ENCODE peak calls at places on chromosomes 5 and 9, in eight cellular contexts. N is AG10803, E is A549, M is IMR-90, V is HL-60, K is WERI-Rb-1, C is cardiac muscle cell, P is psoas muscle. S is an unnamed sample.

GRCh38 chr9:752201-752600 is 89.3 kb upstream of the DMRT1 start:
- DNase-seq in N (peak; percentile 92), E (no peak), M (peak; percentile 97), V (no peak), K (no peak), C (peak; percentile 89), P (no peak), S (peak; percentile 98)

GRCh38 chr9:103183569-103184191 is 188.5 kb downstream of the CYLC2 start:
- DNase-seq in N (no peak), E (no peak), M (no peak), V (no peak), K (no peak), C (no peak), P (no peak), S (peak; percentile 16)

GRCh38 chr9:128617943-128618342 is 38.7 kb downstream of the DYNC2I2 start:
- DNase-seq in N (no peak), E (no peak), M (no peak), V (no peak), K (no peak), C (no peak), P (no peak), S (no peak)

GRCh38 chr5:147259837-147260236 is 25.0 kb downstream of the STK32A start:
- DNase-seq in N (no peak), E (no peak), M (no peak), V (no peak), K (no peak), C (no peak), P (no peak), S (no peak)

GRCh38 chr5:168342985-168343384 is 51.5 kb downstream of the WWC1 start:
- DNase-seq in N (no peak), E (no peak), M (no peak), V (no peak), K (no peak), C (no peak), P (no peak), S (no peak)

GRCh38 chr9:105053209-105053652 is 125.3 kb upstream of the ABCA1 start:
- DNase-seq in N (peak; percentile 80), E (no peak), M (peak; percentile 94), V (peak; percentile 90), K (no peak), C (peak; percentile 87), P (peak; percentile 49), S (peak; percentile 96)

GRCh38 chr9:70635790-70636189 is 221.3 kb upstream of the KLF9 start:
- DNase-seq in N (no peak), E (no peak), M (no peak), V (no peak), K (no peak), C (peak; percentile 44), P (no peak), S (no peak)

GRCh38 chr5:79875230-79875629 is 115.8 kb downstream of the MTX3 start:
- DNase-seq in N (no peak), E (no peak), M (no peak), V (no peak), K (no peak), C (peak; percentile 33), P (peak; percentile 69), S (peak; percentile 45)

GRCh38 chr9:20568406-20568805 is 53.9 kb downstream of the MLLT3 start:
- DNase-seq in N (no peak), E (no peak), M (no peak), V (no peak), K (no peak), C (no peak), P (no peak), S (no peak)

GRCh38 chr9:113895526-113895925 is 19.4 kb downstream of the ZNF618 start:
- DNase-seq in N (peak; percentile 70), E (no peak), M (peak; percentile 47), V (no peak), K (no peak), C (peak; percentile 21), P (no peak), S (peak; percentile 67)

DNA sequence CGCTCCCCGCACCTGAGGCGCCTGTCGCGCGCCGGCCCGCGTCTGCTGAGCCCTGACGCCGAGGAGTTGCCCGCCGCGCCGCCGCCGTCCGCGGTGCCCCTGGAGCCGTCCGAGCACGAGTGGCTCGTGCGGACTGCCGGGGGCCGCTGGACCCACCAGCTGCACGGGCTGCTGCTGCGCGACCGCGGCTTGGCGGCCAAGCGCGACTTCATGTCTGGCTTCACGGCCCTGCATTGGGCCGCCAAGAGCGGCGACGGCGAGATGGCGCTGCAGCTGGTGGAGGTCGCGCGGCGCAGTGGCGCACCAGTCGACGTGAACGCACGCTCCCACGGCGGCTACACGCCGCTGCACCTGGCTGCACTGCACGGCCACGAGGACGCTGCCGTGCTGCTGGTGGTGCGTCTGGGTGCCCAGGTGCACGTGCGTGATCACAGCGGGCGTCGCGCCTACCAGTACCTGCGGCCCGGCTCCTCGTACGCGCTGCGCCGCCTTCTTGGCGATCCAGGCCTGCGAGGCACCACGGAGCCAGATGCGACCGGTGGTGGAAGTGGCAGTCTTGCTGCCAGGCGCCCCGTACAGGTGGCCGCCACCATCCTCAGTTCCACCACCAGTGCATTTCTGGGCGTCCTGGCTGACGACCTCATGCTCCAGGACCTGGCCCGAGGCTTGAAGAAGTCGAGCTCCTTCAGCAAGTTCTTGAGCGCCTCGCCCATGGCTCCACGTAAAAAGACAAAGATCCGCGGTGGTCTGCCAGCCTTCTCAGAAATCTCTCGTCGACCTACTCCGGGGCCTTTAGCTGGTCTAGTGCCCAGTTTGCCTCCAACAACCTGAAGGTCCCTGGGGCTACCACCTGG is 1.6 kb downstream of the SOWAHA start:
- DNase-seq in N (no peak), E (no peak), M (no peak), V (no peak), K (no peak), C (no peak), P (no peak), S (no peak)
- H3K4me3 ChIP-seq in N (no peak overlapping the region), E (no peak overlapping the region), M (no peak overlapping the region), V (no peak overlapping the region), K (no peak overlapping the region), C (no peak overlapping the region), P (peak overlapping the region; percentile 54), S (no peak overlapping the region)

GRCh38 chr9:119369670-119370366 is 583 bp upstream of the BRINP1 start:
- DNase-seq in N (no peak), E (no peak), M (no peak), V (no peak), K (no peak), C (no peak), P (no peak), S (peak; percentile 3)

GRCh38 chr9:119366909-119367690 is 2.1 kb downstream of the BRINP1 start:
- DNase-seq in N (no peak), E (no peak), M (no peak), V (no peak), K (no peak), C (no peak), P (no peak), S (no peak)

GRCh38 chr9:119368179-119368578 is 1.1 kb downstream of the BRINP1 start:
- DNase-seq in N (no peak), E (no peak), M (no peak), V (no peak), K (no peak), C (no peak), P (no peak), S (no peak)

GRCh38 chr9:119368681-119369581 is at the start of gene BRINP1:
- DNase-seq in N (peak; percentile 19), E (peak; percentile 7), M (no peak), V (no peak), K (peak; percentile 94), C (peak; percentile 46), P (peak; percentile 45), S (peak; percentile 24)

DNA sequence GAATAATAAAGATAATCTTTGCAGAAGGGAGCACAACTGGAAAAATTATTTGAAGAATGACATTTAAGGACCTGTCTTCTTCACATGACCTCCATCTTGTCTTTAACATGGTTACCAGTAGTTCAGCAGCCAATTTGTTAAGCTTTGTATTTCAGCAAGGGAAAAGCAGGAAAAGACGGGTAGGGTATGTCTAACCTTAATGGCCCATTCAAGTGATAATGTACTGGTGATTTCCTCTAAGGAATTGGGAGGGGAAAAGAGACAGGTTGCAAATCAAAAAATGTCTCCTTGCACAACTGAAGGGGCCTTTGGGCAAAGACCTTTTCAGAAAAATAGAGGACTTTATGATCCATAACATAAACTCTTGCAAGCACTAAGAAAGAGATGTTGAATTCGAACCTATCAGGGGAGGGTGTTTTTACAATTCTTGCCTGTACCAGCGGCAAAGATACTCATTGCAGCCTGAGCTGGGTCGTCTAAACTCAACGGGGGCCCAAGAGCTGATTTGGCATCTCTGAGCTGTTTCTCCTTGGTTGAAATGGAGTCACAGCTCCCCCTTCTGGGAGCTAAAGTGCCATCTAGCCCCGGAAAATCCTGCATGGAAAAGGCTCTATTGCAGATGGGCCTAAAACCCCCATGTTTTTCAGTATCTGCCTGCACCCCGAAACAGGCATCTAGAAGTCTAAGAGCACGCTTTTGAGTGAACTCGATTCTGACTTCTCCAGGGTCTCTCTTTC is 3.8 kb downstream of the BRINP1 start:
- DNase-seq in N (peak; percentile 18), E (peak; percentile 13), M (no peak), V (peak; percentile 4), K (peak; percentile 72), C (peak; percentile 20), P (no peak), S (peak; percentile 35)
- TF ChIP-seq CTCF in N (peak; percentile 65), E (peak; percentile 50), M (peak; percentile 12), V (peak; percentile 18), K (peak; percentile 91), C (peak; percentile 37), P (peak; percentile 32), S (peak; percentile 55)

GRCh38 chr5:139667730-139668063 is 19.5 kb downstream of the CXXC5 start:
- DNase-seq in N (peak; percentile 53), E (no peak), M (peak; percentile 60), V (no peak), K (no peak), C (peak; percentile 44), P (no peak), S (peak; percentile 58)
- H3K4me3 ChIP-seq in N (peak overlapping the region; percentile 47), E (peak overlapping the region; percentile 24), M (peak overlapping the region; percentile 14), V (peak overlapping the region; percentile 16), K (no peak overlapping the region), C (no peak overlapping the region), P (peak overlapping the region; percentile 67), S (peak overlapping the region; percentile 29)

GRCh38 chr5:156051972-156052371 is 275.0 kb upstream of the SGCD start:
- DNase-seq in N (no peak), E (no peak), M (no peak), V (no peak), K (peak; percentile 24), C (no peak), P (no peak), S (no peak)
- TF ChIP-seq CTCF in N (no peak), E (no peak), M (no peak), V (no peak), K (peak; percentile 17), C (no peak), P (peak; percentile 17), S (no peak)

DNA sequence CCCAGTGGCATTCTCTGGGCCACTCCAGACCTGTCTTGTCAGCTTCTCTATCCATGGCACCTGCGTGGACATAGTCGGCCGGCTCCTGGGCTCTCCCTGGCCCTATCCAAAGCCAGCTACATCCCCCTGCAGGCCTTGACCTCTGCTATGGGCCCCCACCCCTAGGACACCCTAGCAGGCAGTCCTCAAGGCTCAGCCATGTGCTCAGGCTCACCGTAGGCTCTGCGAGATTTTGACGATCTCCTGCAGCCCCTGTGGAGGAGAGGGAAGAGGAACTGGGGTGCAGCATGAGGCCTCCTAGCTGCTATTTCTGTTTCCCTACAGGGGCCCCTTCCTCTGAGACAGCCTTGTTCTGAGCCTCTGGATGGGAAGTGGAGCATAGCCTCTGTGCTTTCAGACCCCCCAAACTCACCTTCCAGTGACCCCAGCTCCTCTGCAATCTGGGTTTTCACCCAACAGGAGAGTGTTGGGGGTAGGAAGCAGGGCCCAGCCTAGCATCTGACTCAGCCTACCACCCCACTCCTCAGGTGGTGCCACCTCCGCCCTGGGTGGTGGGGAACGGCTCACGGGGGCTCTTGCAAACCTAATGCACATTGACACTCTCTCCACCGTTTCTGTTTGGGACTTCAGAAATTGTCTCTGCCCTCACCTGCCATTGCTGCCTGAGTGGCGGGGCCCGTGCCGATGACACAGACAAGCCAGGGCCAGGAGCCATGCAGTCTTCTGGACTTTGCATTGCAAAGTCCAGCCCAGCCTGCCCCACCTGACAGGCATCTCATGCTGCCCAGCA is 36.7 kb downstream of the HRH2 start:
- DNase-seq in N (no peak), E (no peak), M (no peak), V (peak; percentile 85), K (no peak), C (no peak), P (peak; percentile 36), S (no peak)
- H3K4me3 ChIP-seq in N (no peak overlapping the region), E (no peak overlapping the region), M (no peak overlapping the region), V (no peak overlapping the region), K (no peak overlapping the region), C (no peak overlapping the region), P (no peak overlapping the region), S (no peak overlapping the region)